ENCODE peak calls at places on chromosomes 7 and 10, in nine cellular contexts. H, T, B, U, L, O, M, V and N are unnamed samples.

GRCh38 chr7:140214075-140214684 is 37.4 kb upstream of the KDM7A start:
- DNase-seq in U (no peak), V (no peak), O (no peak), T (peak), H (peak), B (no peak), L (no peak), M (peak), N (no peak)

GRCh38 chr10:60465801-60466200 is 76.1 kb upstream of the ANK3 start:
- DNase-seq in M (no peak), H (no peak), O (no peak), U (no peak), L (no peak), V (peak), B (no peak), T (peak), N (no peak)

GRCh38 chr7:47720141-47720906 is 138.4 kb upstream of the TNS3 start:
- DNase-seq in V (peak), T (peak), M (peak), U (no peak), L (no peak), H (peak), O (no peak), B (no peak), N (no peak)

GRCh38 chr10:74047871-74048270 is 50.0 kb downstream of the VCL start:
- DNase-seq in B (no peak), T (peak), O (no peak), M (no peak), V (no peak), L (no peak), H (peak), U (no peak), N (no peak)

GRCh38 chr10:98664329-98665042 is 217.8 kb upstream of the HPS1 start:
- DNase-seq in M (peak), U (peak), H (peak), L (no peak), B (no peak), V (peak), T (peak), O (no peak), N (no peak)

GRCh38 chr7:36658603-36659516 is 65.4 kb downstream of the AOAH start:
- DNase-seq in M (peak), L (no peak), H (peak), U (peak), T (peak), V (peak), O (peak), B (no peak), N (no peak)

GRCh38 chr7:43879477-43879876 is 10.2 kb upstream of the MRPS24 start:
- DNase-seq in H (peak), V (peak), O (no peak), L (no peak), B (no peak), T (peak), M (peak), U (no peak), N (no peak)

GRCh38 chr7:103542470-103542869 is 96.5 kb upstream of the SLC26A5 start:
- DNase-seq in T (no peak), M (no peak), O (no peak), B (no peak), L (no peak), V (no peak), H (no peak), U (no peak), N (no peak)

GRCh38 chr10:96017227-96017687 is 26.1 kb upstream of the CCNJ start:
- DNase-seq in V (peak), M (peak), U (peak), B (no peak), T (peak), L (no peak), H (peak), O (no peak), N (peak)

GRCh38 chr7:73985737-73986141 is 42.2 kb upstream of the ELN start:
- DNase-seq in V (no peak), M (no peak), B (no peak), T (no peak), U (no peak), H (no peak), O (no peak), L (no peak), N (no peak)
- TF ChIP-seq CTCF in V (peak), M (peak), B (no peak), T (no peak), U (no peak), H (no peak), O (no peak), L (no peak), N (no peak)

GRCh38 chr7:21104124-21104500 is 317.4 kb upstream of the SP8 start:
- DNase-seq in O (no peak), V (no peak), T (no peak), M (no peak), H (no peak), L (no peak), B (no peak), U (no peak), N (no peak)
- TF ChIP-seq CTCF in O (no peak), V (no peak), T (no peak), M (no peak), H (no peak), L (no peak), B (no peak), U (no peak), N (no peak)

GRCh38 chr10:99730026-99730425 is 1.9 kb downstream of the COX15 start:
- DNase-seq in L (no peak), B (no peak), O (no peak), U (no peak), T (peak), H (peak), M (no peak), V (peak), N (no peak)

GRCh38 chr10:99731296-99732032 is 463 bp downstream of the COX15 start:
- DNase-seq in T (no peak), B (no peak), L (no peak), U (no peak), M (no peak), H (no peak), O (no peak), V (no peak), N (no peak)

GRCh38 chr10:99733366-99733765 is 1.3 kb downstream of the CUTC start:
- DNase-seq in V (no peak), B (no peak), T (no peak), H (peak), O (no peak), L (no peak), U (no peak), M (no peak), N (no peak)

GRCh38 chr10:99732033-99732912 is at the start of the genes COX15 and CUTC:
- DNase-seq in B (peak), U (peak), O (peak), H (peak), L (peak), T (peak), M (peak), V (peak), N (peak)
- TF ChIP-seq CTCF in B (peak), U (peak), O (peak), H (peak), L (no peak), T (peak), M (peak), V (peak), N (no peak)

DNA sequence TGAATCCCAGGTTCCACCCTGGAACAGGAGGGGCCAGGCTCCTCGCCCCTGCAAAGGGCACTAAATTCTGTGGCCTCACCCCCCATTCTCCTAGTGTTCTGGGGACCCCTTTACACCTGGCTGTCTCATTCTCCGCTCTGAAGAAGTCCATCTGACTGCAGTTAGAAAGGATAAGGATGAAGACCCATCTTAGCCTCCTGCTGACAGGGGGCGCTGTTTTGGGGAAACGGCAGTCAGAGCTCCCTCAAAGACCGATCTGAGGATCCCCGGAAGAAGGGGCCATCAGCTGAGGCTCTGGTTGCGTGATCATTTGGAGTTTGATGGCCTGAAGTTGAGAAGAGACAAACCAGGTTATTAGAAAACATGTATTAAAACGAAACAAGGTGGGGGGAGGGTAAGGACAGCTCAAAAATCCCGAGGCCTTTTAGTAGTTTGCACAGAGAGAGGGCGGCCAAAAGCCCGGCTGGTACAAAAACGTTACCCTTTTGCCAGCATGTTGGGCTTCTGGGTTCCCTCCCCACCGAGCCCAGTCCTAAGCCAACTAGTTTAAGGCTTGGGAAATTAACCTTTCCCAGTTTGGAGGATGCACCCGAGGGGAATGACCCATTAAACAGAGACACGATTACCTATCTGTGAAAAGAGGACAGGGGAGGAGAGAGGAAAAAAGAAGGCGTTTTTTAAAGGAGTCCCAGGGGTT is 102.8 kb downstream of the CHN2 start:
- DNase-seq in O (no peak), T (no peak), B (no peak), U (peak), H (no peak), M (no peak), L (no peak), V (no peak), N (no peak)
- TF ChIP-seq CTCF in O (no peak), T (peak), B (no peak), U (peak), H (no peak), M (no peak), L (no peak), V (peak), N (peak)

DNA sequence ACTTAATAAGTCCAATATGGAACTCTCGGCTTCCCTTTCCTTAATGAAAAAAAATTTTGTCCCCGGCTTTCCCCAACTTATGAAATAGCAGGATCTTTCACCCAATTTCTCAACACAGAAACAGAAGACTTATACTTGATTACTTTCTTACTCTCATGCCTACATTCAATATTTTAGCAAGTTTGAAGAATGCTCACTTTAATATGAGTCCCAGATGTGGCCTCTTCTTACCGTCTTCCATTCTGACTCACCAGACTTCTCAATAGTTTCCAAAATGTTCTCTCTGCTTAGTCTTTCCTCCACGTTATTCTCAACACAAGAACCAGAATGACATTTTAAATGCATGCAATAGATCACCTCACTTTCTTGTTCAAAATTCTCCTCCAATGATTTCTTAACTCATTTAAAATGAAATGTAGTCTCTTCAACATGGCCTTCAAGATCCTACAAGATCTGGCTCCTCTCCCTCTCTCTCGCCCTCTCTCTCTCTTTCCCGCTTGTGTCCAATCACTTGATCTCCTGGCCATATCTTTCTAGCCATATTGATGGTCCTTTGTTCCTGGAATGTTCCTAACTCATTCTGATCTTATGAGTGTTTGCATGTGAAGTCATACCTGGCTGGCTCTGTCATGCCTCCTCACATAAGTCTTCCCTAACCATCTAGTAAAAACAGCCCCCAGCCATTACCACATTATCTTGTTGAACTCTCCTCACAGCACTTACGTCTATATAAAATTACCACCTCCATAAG is 119.7 kb upstream of the FAM3C start:
- DNase-seq in B (no peak), V (no peak), H (no peak), O (no peak), L (no peak), T (no peak), U (no peak), M (no peak), N (no peak)
- TF ChIP-seq CTCF in B (no peak), V (no peak), H (no peak), O (no peak), L (no peak), T (no peak), U (no peak), M (no peak), N (no peak)